ENCODE peak calls at places on chromosomes 16 and 17, in seven cellular contexts. T is GDM1; J is WTC11; K is stimulated activated CD4-positive, alpha-beta T cell treated with anti-CD3 and anti-CD28 coated beads, TNF-alpha, amount 100 ng/mL, for 4 hours; I is mammary epithelial cell; R is lung; D is CD4-positive, CD25-positive, alpha-beta regulatory T cell. L is an unnamed sample.

GRCh38 chr16:13896543-13897182 is 23.3 kb upstream of the ERCC4 start:
- DNase-seq in D (peak), T (no peak), J (no peak), I (no peak), R (no peak), K (no peak), L (no peak)

GRCh38 chr17:77320501-77321256 is 179.9 kb downstream of the SEC14L1 start:
- DNase-seq in J (peak), K (no peak), T (peak), D (no peak), R (no peak), I (peak), L (peak)

GRCh38 chr16:27529962-27530361 is 19.8 kb downstream of the GTF3C1 start:
- DNase-seq in T (no peak), K (no peak), D (no peak), J (no peak), R (no peak), I (no peak), L (no peak)

GRCh38 chr17:75181608-75182318 is 996 bp downstream of the SUMO2 start:
- DNase-seq in T (no peak), J (no peak), D (peak), R (no peak), I (peak), K (no peak), L (no peak)

GRCh38 chr16:85861095-85861825 is 37.7 kb upstream of the IRF8 start:
- DNase-seq in J (no peak), I (no peak), R (no peak), K (no peak), D (no peak), T (no peak), L (no peak)

GRCh38 chr17:15257316-15257925 is 7.7 kb downstream of the PMP22 start:
- DNase-seq in T (peak), D (peak), J (peak), I (peak), K (no peak), R (peak), L (peak)

GRCh38 chr17:42363767-42364585 is 24.3 kb downstream of the STAT3 start:
- DNase-seq in R (no peak), I (peak), T (peak), K (peak), D (no peak), J (no peak), L (no peak)

GRCh38 chr17:57091186-57091618 is 6.2 kb downstream of the AKAP1 start:
- DNase-seq in J (no peak), K (no peak), I (no peak), T (no peak), D (no peak), R (no peak), L (no peak)

GRCh38 chr16:78926723-78927200 is 673.8 kb downstream of the MAF start:
- DNase-seq in D (no peak), J (no peak), R (no peak), T (no peak), K (no peak), I (no peak), L (no peak)

GRCh38 chr16:55501549-55502322 is 7.1 kb upstream of the LPCAT2 start:
- DNase-seq in J (peak), D (no peak), T (no peak), I (no peak), R (no peak), K (no peak), L (no peak)

GRCh38 chr16:83530293-83530692 is 277.5 kb upstream of the HSBP1 start:
- DNase-seq in D (no peak), T (no peak), K (no peak), J (no peak), I (no peak), R (no peak), L (no peak)

GRCh38 chr16:84526794-84527485 is 22.5 kb upstream of the MEAK7 start:
- DNase-seq in R (no peak), T (no peak), D (no peak), J (no peak), I (no peak), K (no peak), L (no peak)

GRCh38 chr16:4081035-4081434 is 35.2 kb downstream of the ADCY9 start:
- DNase-seq in K (no peak), T (no peak), J (no peak), D (no peak), R (no peak), I (no peak), L (no peak)

GRCh38 chr16:85554791-85555548 is 58.2 kb upstream of the GSE1 start:
- DNase-seq in J (no peak), I (peak), R (peak), T (peak), K (peak), D (peak), L (peak)

GRCh38 chr17:79837888-79838540 is 1.2 kb downstream of the CBX4 start:
- DNase-seq in K (no peak), D (peak), T (no peak), R (no peak), J (no peak), I (no peak), L (peak)

GRCh38 chr16:89345663-89346150 is 128.2 kb downstream of the ZNF778 start:
- DNase-seq in J (no peak), K (no peak), D (no peak), I (no peak), R (no peak), T (no peak), L (no peak)

GRCh38 chr17:40530531-40530987 is 29.1 kb upstream of the TNS4 start:
- DNase-seq in D (no peak), R (no peak), K (no peak), J (peak), I (no peak), T (no peak), L (no peak)

GRCh38 chr16:66182592-66182991 is 183.9 kb upstream of the CDH5 start:
- DNase-seq in J (no peak), K (no peak), R (no peak), I (peak), D (no peak), T (no peak), L (no peak)

GRCh38 chr17:65163990-65164495 is 26.9 kb downstream of the RGS9 start:
- DNase-seq in R (no peak), T (no peak), J (no peak), D (peak), K (peak), I (peak), L (peak)

GRCh38 chr17:38560503-38561318 is 45.0 kb downstream of the SRCIN1 start:
- DNase-seq in J (no peak), R (no peak), K (no peak), I (peak), D (peak), T (no peak), L (no peak)

GRCh38 chr17:76383645-76384221 is 676 bp upstream of the SPHK1 start:
- DNase-seq in I (no peak), R (no peak), D (peak), J (peak), K (peak), T (peak), L (peak)

GRCh38 chr16:89207993-89208392 is 7.7 kb upstream of the SLC22A31 start:
- DNase-seq in I (no peak), T (no peak), D (no peak), K (no peak), R (no peak), J (no peak), L (no peak)

GRCh38 chr16:63737633-63738032 is 1384.2 kb downstream of the CDH11 start:
- DNase-seq in K (no peak), T (no peak), R (no peak), D (no peak), I (no peak), J (no peak), L (no peak)

GRCh38 chr16:67247698-67248400 is 568 bp upstream of the FHOD1 start:
- DNase-seq in T (no peak), K (no peak), R (no peak), J (no peak), I (no peak), D (peak), L (no peak)

GRCh38 chr17:77445908-77446535 is 305.3 kb downstream of the SEC14L1 start:
- DNase-seq in R (no peak), J (no peak), I (no peak), D (peak), T (no peak), K (no peak), L (peak)